ENCODE peak calls at places on chromosomes 4 and X, in four cellular contexts. R is body of pancreas; P is sciatic nerve; F is activated CD4-positive, alpha-beta T cell treated with anti-CD3 and anti-CD28 coated beads, Interleukin-2, amount 10 ng/mL, durations not matched to agents 7 days and 5 days. J is an unnamed sample.

GRCh38 chr4:139227729-139228404 is 50.8 kb upstream of the ELF2 start:
- DNase-seq in P (no peak), R (no peak), F (peak; percentile 24), J (no peak)

GRCh38 chr4:125891597-125892258 is 577.0 kb downstream of the FAT4 start:
- DNase-seq in R (no peak), F (no peak), P (no peak), J (no peak)

GRCh38 chr4:176949022-176949421 is 156.3 kb upstream of the VEGFC start:
- DNase-seq in P (no peak), F (no peak), R (no peak), J (no peak)

GRCh38 chr4:37936889-37937498 is 23.2 kb upstream of the PTTG2 start:
- DNase-seq in P (no peak), F (no peak), R (no peak), J (no peak)

GRCh38 chr4:30722092-30722915 is 2.1 kb downstream of the PCDH7 start:
- DNase-seq in R (no peak), F (no peak), P (no peak), J (no peak)

GRCh38 chr4:72991889-72992288 is 77.6 kb downstream of the COX18 start:
- DNase-seq in F (no peak), P (no peak), R (no peak), J (no peak)

GRCh38 chr4:99754756-99755155 is 61.9 kb upstream of the DAPP1 start:
- DNase-seq in F (no peak), R (no peak), P (no peak), J (no peak)

GRCh38 chr4:5796976-5797375 is 86.0 kb downstream of the EVC start:
- DNase-seq in P (peak; percentile 47), R (no peak), F (no peak), J (no peak)

GRCh38 chr4:109046549-109047171 is 255.8 kb downstream of the COL25A1 start:
- DNase-seq in R (no peak), F (no peak), P (no peak), J (no peak)

GRCh38 chr4:117777721-117778120 is 256.6 kb upstream of the NDST3 start:
- DNase-seq in F (no peak), R (no peak), P (no peak), J (no peak)

GRCh38 chr4:126604273-126604867 is 1028.4 kb upstream of the INTU start:
- DNase-seq in P (no peak), F (no peak), R (no peak), J (no peak)

GRCh38 chr4:80740375-80740774 is 290.1 kb upstream of the BMP3 start:
- DNase-seq in P (no peak), F (no peak), R (no peak), J (no peak)

GRCh38 chr4:19497692-19498091 is 754.0 kb upstream of the SLIT2 start:
- DNase-seq in P (no peak), F (no peak), R (no peak), J (no peak)

GRCh38 chr4:40325406-40326019 is 9.6 kb upstream of the CHRNA9 start:
- DNase-seq in P (no peak), R (peak; percentile 60), F (peak; percentile 80), J (no peak)

GRCh38 chr4:29131304-29131703 is 1588.9 kb upstream of the PCDH7 start:
- DNase-seq in R (no peak), F (no peak), P (no peak), J (no peak)

GRCh38 chr4:153222162-153222789 is 18.0 kb downstream of the TRIM2 start:
- DNase-seq in F (peak; percentile 11), R (peak; percentile 22), P (peak; percentile 68), J (peak; percentile 78)

GRCh38 chr4:151324449-151325319 is 721 bp downstream of the SH3D19 start:
- DNase-seq in F (no peak), R (peak; percentile 55), P (peak; percentile 60), J (peak; percentile 71)

GRCh38 chr4:20259707-20260106 is 8.0 kb downstream of the SLIT2 start:
- DNase-seq in P (no peak), R (no peak), F (no peak), J (no peak)

GRCh38 chrX:57204306-57204705 is 67.1 kb upstream of the SPIN2A start:
- DNase-seq in R (no peak), P (no peak), F (no peak), J (no peak)

GRCh38 chrX:112961981-112962380 is 121.3 kb upstream of the AMOT start:
- DNase-seq in F (no peak), P (no peak), R (no peak), J (no peak)

GRCh38 chrX:52359614-52360232 is 9.1 kb upstream of the XAGE2 start:
- DNase-seq in F (no peak), R (no peak), P (no peak), J (no peak)

GRCh38 chr4:7187297-7187592 is 5.1 kb upstream of the SORCS2 start:
- DNase-seq in P (no peak), F (no peak), R (peak; percentile 6), J (peak; percentile 49)

GRCh38 chr4:115187136-115187535 is 73.7 kb upstream of the NDST4 start:
- DNase-seq in F (no peak), R (no peak), P (no peak), J (no peak)

GRCh38 chr4:152513078-152513477 is 22.8 kb downstream of the FBXW7 start:
- DNase-seq in R (no peak), F (no peak), P (no peak), J (no peak)